ENCODE peak calls at places on chromosomes 2 and 18, in ten cellular contexts. One of them, this sample, is unnamed.

GRCh38 chr18:52748343-52748742 is 408.3 kb downstream of the DCC start:
- DNase-seq in astrocyte of the spinal cord: no peak
- DNase-seq in OCI-LY7: no peak
- DNase-seq in esophagus squamous epithelium: no peak
- DNase-seq in body of pancreas: no peak
- DNase-seq in MM.1S: no peak
- DNase-seq in NB4: no peak
- DNase-seq in IMR-90: no peak
- DNase-seq in cardiac muscle cell: no peak
- DNase-seq in AG04450: no peak
- DNase-seq in this sample: no peak

GRCh38 chr2:3430740-3431490 is 51.4 kb downstream of the TRAPPC12 start:
- DNase-seq in astrocyte of the spinal cord: no peak
- DNase-seq in OCI-LY7: no peak
- DNase-seq in esophagus squamous epithelium: no peak
- DNase-seq in body of pancreas: no peak
- DNase-seq in MM.1S: no peak
- DNase-seq in NB4: no peak
- DNase-seq in IMR-90: no peak
- DNase-seq in cardiac muscle cell: peak
- DNase-seq in AG04450: no peak
- DNase-seq in this sample: no peak

GRCh38 chr2:56285224-56285623 is 101.4 kb downstream of the CCDC85A start:
- DNase-seq in astrocyte of the spinal cord: no peak
- DNase-seq in OCI-LY7: no peak
- DNase-seq in esophagus squamous epithelium: no peak
- DNase-seq in body of pancreas: no peak
- DNase-seq in MM.1S: no peak
- DNase-seq in NB4: no peak
- DNase-seq in IMR-90: no peak
- DNase-seq in cardiac muscle cell: no peak
- DNase-seq in AG04450: no peak
- DNase-seq in this sample: no peak

GRCh38 chr2:212109792-212110680 is 428.6 kb downstream of the ERBB4 start:
- DNase-seq in astrocyte of the spinal cord: no peak
- DNase-seq in OCI-LY7: no peak
- DNase-seq in esophagus squamous epithelium: no peak
- DNase-seq in body of pancreas: no peak
- DNase-seq in MM.1S: no peak
- DNase-seq in NB4: no peak
- DNase-seq in IMR-90: no peak
- DNase-seq in cardiac muscle cell: no peak
- DNase-seq in AG04450: no peak
- DNase-seq in this sample: no peak

GRCh38 chr2:17788773-17789172 is 27.5 kb upstream of the MSGN1 start:
- DNase-seq in astrocyte of the spinal cord: no peak
- DNase-seq in OCI-LY7: no peak
- DNase-seq in esophagus squamous epithelium: no peak
- DNase-seq in body of pancreas: no peak
- DNase-seq in MM.1S: no peak
- DNase-seq in NB4: no peak
- DNase-seq in IMR-90: no peak
- DNase-seq in cardiac muscle cell: no peak
- DNase-seq in AG04450: no peak
- DNase-seq in this sample: no peak

GRCh38 chr2:229174794-229175529 is 96.1 kb downstream of the PID1 start:
- DNase-seq in astrocyte of the spinal cord: peak
- DNase-seq in OCI-LY7: no peak
- DNase-seq in esophagus squamous epithelium: no peak
- DNase-seq in body of pancreas: no peak
- DNase-seq in MM.1S: no peak
- DNase-seq in NB4: no peak
- DNase-seq in IMR-90: peak
- DNase-seq in cardiac muscle cell: peak
- DNase-seq in AG04450: no peak
- DNase-seq in this sample: no peak

GRCh38 chr2:32699151-32699550 is 71.3 kb downstream of the TTC27 start:
- DNase-seq in astrocyte of the spinal cord: no peak
- DNase-seq in OCI-LY7: no peak
- DNase-seq in esophagus squamous epithelium: no peak
- DNase-seq in body of pancreas: no peak
- DNase-seq in MM.1S: no peak
- DNase-seq in NB4: no peak
- DNase-seq in IMR-90: no peak
- DNase-seq in cardiac muscle cell: no peak
- DNase-seq in AG04450: no peak
- DNase-seq in this sample: no peak

GRCh38 chr2:169590804-169591203 is 6.7 kb downstream of the PPIG start:
- DNase-seq in astrocyte of the spinal cord: no peak
- DNase-seq in OCI-LY7: no peak
- DNase-seq in esophagus squamous epithelium: no peak
- DNase-seq in body of pancreas: no peak
- DNase-seq in MM.1S: no peak
- DNase-seq in NB4: no peak
- DNase-seq in IMR-90: no peak
- DNase-seq in cardiac muscle cell: no peak
- DNase-seq in AG04450: no peak
- DNase-seq in this sample: no peak

GRCh38 chr2:186498834-186499233 is 12.8 kb downstream of the ZC3H15 start:
- DNase-seq in astrocyte of the spinal cord: no peak
- DNase-seq in OCI-LY7: no peak
- DNase-seq in esophagus squamous epithelium: no peak
- DNase-seq in body of pancreas: no peak
- DNase-seq in MM.1S: no peak
- DNase-seq in NB4: no peak
- DNase-seq in IMR-90: no peak
- DNase-seq in cardiac muscle cell: no peak
- DNase-seq in AG04450: no peak
- DNase-seq in this sample: no peak

GRCh38 chr2:186508263-186508662 is 22.2 kb downstream of the ZC3H15 start:
- DNase-seq in astrocyte of the spinal cord: no peak
- DNase-seq in OCI-LY7: no peak
- DNase-seq in esophagus squamous epithelium: no peak
- DNase-seq in body of pancreas: no peak
- DNase-seq in MM.1S: no peak
- DNase-seq in NB4: no peak
- DNase-seq in IMR-90: no peak
- DNase-seq in cardiac muscle cell: no peak
- DNase-seq in AG04450: no peak
- DNase-seq in this sample: no peak

GRCh38 chr2:186503827-186504606 is 18.0 kb downstream of the ZC3H15 start:
- DNase-seq in astrocyte of the spinal cord: peak
- DNase-seq in OCI-LY7: peak
- DNase-seq in esophagus squamous epithelium: no peak
- DNase-seq in body of pancreas: no peak
- DNase-seq in MM.1S: no peak
- DNase-seq in NB4: peak
- DNase-seq in IMR-90: peak
- DNase-seq in cardiac muscle cell: peak
- DNase-seq in AG04450: no peak
- DNase-seq in this sample: no peak
- TF ChIP-seq CTCF in astrocyte of the spinal cord: peak
- TF ChIP-seq CTCF in OCI-LY7: peak
- TF ChIP-seq CTCF in esophagus squamous epithelium: no peak
- TF ChIP-seq CTCF in body of pancreas: no peak
- TF ChIP-seq CTCF in MM.1S: peak
- TF ChIP-seq CTCF in NB4: no peak
- TF ChIP-seq CTCF in IMR-90: peak
- TF ChIP-seq CTCF in cardiac muscle cell: peak
- TF ChIP-seq CTCF in AG04450: peak
- TF ChIP-seq CTCF in this sample: peak

DNA sequence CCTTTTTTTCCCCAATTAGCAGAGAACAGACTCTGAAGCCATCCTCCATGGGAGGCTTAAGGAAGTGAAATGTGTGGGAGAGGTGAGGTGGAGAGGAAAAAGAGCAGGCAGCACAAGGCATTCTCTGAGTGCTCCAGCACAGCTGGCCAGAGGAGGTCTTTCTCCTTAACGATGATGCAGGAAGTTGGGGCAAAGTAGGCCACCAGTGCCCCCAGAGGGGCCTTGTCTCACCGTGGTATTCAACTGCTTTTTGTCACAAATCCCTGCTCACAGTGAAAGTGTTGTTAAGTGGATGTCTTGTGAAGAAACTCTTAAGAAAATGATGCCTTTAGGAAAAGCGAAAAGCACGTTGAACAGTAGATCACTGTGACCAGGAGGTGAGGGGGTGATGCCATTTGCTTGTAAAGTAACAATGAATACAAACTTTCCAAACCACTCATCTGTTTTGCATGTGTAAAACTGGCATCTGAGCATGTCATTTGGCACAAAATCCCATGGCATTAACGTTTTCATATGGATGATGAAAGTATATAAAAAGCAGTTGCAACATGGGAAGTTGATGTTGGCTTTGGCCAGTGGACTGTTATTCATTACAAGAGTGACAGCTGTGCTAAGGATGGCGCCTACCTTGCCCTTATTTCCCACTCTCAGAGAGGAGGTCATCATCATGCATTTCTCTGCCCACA is 49.2 kb upstream of the CDC42EP3 start:
- DNase-seq in astrocyte of the spinal cord: no peak
- DNase-seq in OCI-LY7: peak
- DNase-seq in esophagus squamous epithelium: no peak
- DNase-seq in body of pancreas: no peak
- DNase-seq in MM.1S: no peak
- DNase-seq in NB4: peak
- DNase-seq in IMR-90: no peak
- DNase-seq in cardiac muscle cell: peak
- DNase-seq in AG04450: no peak
- DNase-seq in this sample: no peak
- H3K4me3 ChIP-seq in astrocyte of the spinal cord: no peak
- H3K4me3 ChIP-seq in OCI-LY7: no peak
- H3K4me3 ChIP-seq in esophagus squamous epithelium: no peak
- H3K4me3 ChIP-seq in body of pancreas: no peak
- H3K4me3 ChIP-seq in MM.1S: no peak
- H3K4me3 ChIP-seq in NB4: no peak
- H3K4me3 ChIP-seq in IMR-90: no peak
- H3K4me3 ChIP-seq in cardiac muscle cell: no peak
- H3K4me3 ChIP-seq in AG04450: no peak
- H3K4me3 ChIP-seq in this sample: no peak

GRCh38 chr2:70142590-70143313 is 48.1 kb downstream of the C2orf42 start:
- DNase-seq in astrocyte of the spinal cord: peak
- DNase-seq in OCI-LY7: peak
- DNase-seq in esophagus squamous epithelium: peak
- DNase-seq in body of pancreas: peak
- DNase-seq in MM.1S: peak
- DNase-seq in NB4: peak
- DNase-seq in IMR-90: peak
- DNase-seq in cardiac muscle cell: peak
- DNase-seq in AG04450: peak
- DNase-seq in this sample: peak

GRCh38 chr2:70143314-70144150 is 47.3 kb downstream of the C2orf42 start:
- DNase-seq in astrocyte of the spinal cord: peak
- DNase-seq in OCI-LY7: no peak
- DNase-seq in esophagus squamous epithelium: no peak
- DNase-seq in body of pancreas: peak
- DNase-seq in MM.1S: peak
- DNase-seq in NB4: peak
- DNase-seq in IMR-90: peak
- DNase-seq in cardiac muscle cell: peak
- DNase-seq in AG04450: no peak
- DNase-seq in this sample: no peak

GRCh38 chr2:70141754-70142589 is 48.8 kb downstream of the C2orf42 start:
- DNase-seq in astrocyte of the spinal cord: peak
- DNase-seq in OCI-LY7: peak
- DNase-seq in esophagus squamous epithelium: peak
- DNase-seq in body of pancreas: no peak
- DNase-seq in MM.1S: no peak
- DNase-seq in NB4: no peak
- DNase-seq in IMR-90: peak
- DNase-seq in cardiac muscle cell: no peak
- DNase-seq in AG04450: no peak
- DNase-seq in this sample: no peak

GRCh38 chr2:70144443-70145167 is 46.2 kb downstream of the C2orf42 start:
- DNase-seq in astrocyte of the spinal cord: no peak
- DNase-seq in OCI-LY7: peak
- DNase-seq in esophagus squamous epithelium: no peak
- DNase-seq in body of pancreas: no peak
- DNase-seq in MM.1S: no peak
- DNase-seq in NB4: no peak
- DNase-seq in IMR-90: no peak
- DNase-seq in cardiac muscle cell: no peak
- DNase-seq in AG04450: no peak
- DNase-seq in this sample: no peak

GRCh38 chr2:70140978-70141753 is 49.7 kb downstream of the C2orf42 start:
- DNase-seq in astrocyte of the spinal cord: peak
- DNase-seq in OCI-LY7: peak
- DNase-seq in esophagus squamous epithelium: peak
- DNase-seq in body of pancreas: peak
- DNase-seq in MM.1S: peak
- DNase-seq in NB4: peak
- DNase-seq in IMR-90: peak
- DNase-seq in cardiac muscle cell: peak
- DNase-seq in AG04450: no peak
- DNase-seq in this sample: peak
- TF ChIP-seq CTCF in astrocyte of the spinal cord: peak
- TF ChIP-seq CTCF in OCI-LY7: peak
- TF ChIP-seq CTCF in esophagus squamous epithelium: no peak
- TF ChIP-seq CTCF in body of pancreas: no peak
- TF ChIP-seq CTCF in MM.1S: peak
- TF ChIP-seq CTCF in NB4: peak
- TF ChIP-seq CTCF in IMR-90: no peak
- TF ChIP-seq CTCF in cardiac muscle cell: peak
- TF ChIP-seq CTCF in AG04450: peak
- TF ChIP-seq CTCF in this sample: peak

GRCh38 chr2:69307696-69308064 is 79.3 kb downstream of the GFPT1 start:
- DNase-seq in astrocyte of the spinal cord: no peak
- DNase-seq in OCI-LY7: no peak
- DNase-seq in esophagus squamous epithelium: no peak
- DNase-seq in body of pancreas: no peak
- DNase-seq in MM.1S: no peak
- DNase-seq in NB4: no peak
- DNase-seq in IMR-90: no peak
- DNase-seq in cardiac muscle cell: no peak
- DNase-seq in AG04450: no peak
- DNase-seq in this sample: no peak

GRCh38 chr2:69308338-69308737 is 78.7 kb downstream of the GFPT1 start:
- DNase-seq in astrocyte of the spinal cord: no peak
- DNase-seq in OCI-LY7: no peak
- DNase-seq in esophagus squamous epithelium: no peak
- DNase-seq in body of pancreas: no peak
- DNase-seq in MM.1S: no peak
- DNase-seq in NB4: no peak
- DNase-seq in IMR-90: no peak
- DNase-seq in cardiac muscle cell: no peak
- DNase-seq in AG04450: no peak
- DNase-seq in this sample: no peak

GRCh38 chr2:69311017-69311416 is 76.0 kb downstream of the GFPT1 start:
- DNase-seq in astrocyte of the spinal cord: no peak
- DNase-seq in OCI-LY7: no peak
- DNase-seq in esophagus squamous epithelium: no peak
- DNase-seq in body of pancreas: no peak
- DNase-seq in MM.1S: no peak
- DNase-seq in NB4: no peak
- DNase-seq in IMR-90: peak
- DNase-seq in cardiac muscle cell: no peak
- DNase-seq in AG04450: no peak
- DNase-seq in this sample: no peak

GRCh38 chr2:69309336-69310048 is 77.5 kb downstream of the GFPT1 start:
- DNase-seq in astrocyte of the spinal cord: peak
- DNase-seq in OCI-LY7: no peak
- DNase-seq in esophagus squamous epithelium: no peak
- DNase-seq in body of pancreas: peak
- DNase-seq in MM.1S: no peak
- DNase-seq in NB4: no peak
- DNase-seq in IMR-90: peak
- DNase-seq in cardiac muscle cell: peak
- DNase-seq in AG04450: no peak
- DNase-seq in this sample: no peak

DNA sequence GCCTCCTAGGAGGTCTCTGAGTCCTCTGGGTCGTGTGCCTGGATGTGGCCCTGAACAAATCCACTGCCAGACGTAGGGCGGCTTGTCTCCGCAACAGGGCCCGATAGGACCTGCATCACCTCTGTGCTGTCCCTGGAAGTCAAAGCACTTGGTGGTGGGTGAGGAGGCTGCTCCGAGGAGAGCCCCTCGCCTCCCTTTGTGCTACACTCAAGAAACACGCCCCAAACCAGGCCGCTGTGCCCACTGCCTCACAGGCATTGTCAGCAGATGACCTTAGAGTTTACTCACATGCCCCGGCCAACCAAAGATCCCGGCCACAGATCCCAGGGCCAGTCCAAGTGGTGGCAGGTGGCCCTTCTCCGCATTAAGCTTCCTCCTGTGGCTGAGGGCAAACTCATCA is 76.8 kb downstream of the GFPT1 start:
- DNase-seq in astrocyte of the spinal cord: no peak
- DNase-seq in OCI-LY7: no peak
- DNase-seq in esophagus squamous epithelium: no peak
- DNase-seq in body of pancreas: peak
- DNase-seq in MM.1S: no peak
- DNase-seq in NB4: no peak
- DNase-seq in IMR-90: no peak
- DNase-seq in cardiac muscle cell: no peak
- DNase-seq in AG04450: no peak
- DNase-seq in this sample: no peak
- H3K4me3 ChIP-seq in astrocyte of the spinal cord: no peak
- H3K4me3 ChIP-seq in OCI-LY7: no peak
- H3K4me3 ChIP-seq in esophagus squamous epithelium: no peak
- H3K4me3 ChIP-seq in body of pancreas: no peak
- H3K4me3 ChIP-seq in MM.1S: no peak
- H3K4me3 ChIP-seq in NB4: no peak
- H3K4me3 ChIP-seq in IMR-90: no peak
- H3K4me3 ChIP-seq in cardiac muscle cell: no peak
- H3K4me3 ChIP-seq in AG04450: no peak
- H3K4me3 ChIP-seq in this sample: no peak